ENCODE peak calls at places on chromosomes 11 and 22, in eight cellular contexts. W is heart right ventricle; T is sigmoid colon; L is right atrium auricular region; U is fibroblast of lung; G is H9; M is tibial nerve; H is CD8-positive, alpha-beta T cell. S is an unnamed sample. For H3K27me3 and H3K4me1, the result is how much of the 10 kb centered on the place peaks cover.

GRCh38 chr11:125525303-125525702 is 29.2 kb upstream of the FEZ1 start:
- DNase-seq in W (no peak), T (no peak), L (no peak), U (no peak), G (no peak), M (no peak), H (no peak), S (no peak)

GRCh38 chr22:32407936-32408335 is 4.1 kb downstream of the RTCB start:
- DNase-seq in W (no peak), T (no peak), L (no peak), U (no peak), G (no peak), M (no peak), H (no peak), S (no peak)

GRCh38 chr11:19953909-19954308 is 206.4 kb downstream of the DBX1 start:
- DNase-seq in W (peak), T (no peak), L (no peak), U (peak), G (peak), M (no peak), H (no peak), S (no peak)

GRCh38 chr11:125941241-125941605 is 4.6 kb upstream of the VSIG10L2 start:
- DNase-seq in W (no peak), T (peak), L (peak), U (no peak), G (no peak), M (no peak), H (no peak), S (no peak)

GRCh38 chr11:34468209-34468841 is 29.6 kb downstream of the CAT start:
- DNase-seq in W (no peak), T (no peak), L (no peak), U (no peak), G (peak), M (no peak), H (no peak), S (peak)

GRCh38 chr11:7512525-7513209 is 1.1 kb upstream of the PPFIBP2 start:
- DNase-seq in W (peak), T (peak), L (peak), U (no peak), G (no peak), M (peak), H (peak), S (no peak)

GRCh38 chr11:91876746-91877145 is 347.9 kb upstream of the FAT3 start:
- DNase-seq in W (no peak), T (no peak), L (no peak), U (no peak), G (no peak), M (no peak), H (no peak), S (no peak)

GRCh38 chr11:111715142-111715816 is 50.9 kb downstream of the PPP2R1B start:
- DNase-seq in W (no peak), T (no peak), L (no peak), U (no peak), G (no peak), M (no peak), H (no peak), S (no peak)

GRCh38 chr11:22666700-22667439 is 459 bp downstream of the GAS2 start:
- DNase-seq in W (peak), T (no peak), L (no peak), U (peak), G (peak), M (no peak), H (no peak), S (peak)

GRCh38 chr22:32281092-32281491 is 25.9 kb upstream of the SLC5A4 start:
- DNase-seq in W (no peak), T (no peak), L (no peak), U (peak), G (no peak), M (no peak), H (no peak), S (no peak)

GRCh38 chr22:20588843-20589581 is 81.6 kb downstream of the MED15 start:
- DNase-seq in W (no peak), T (no peak), L (no peak), U (no peak), G (no peak), M (no peak), H (no peak), S (no peak)

GRCh38 chr11:103051158-103051801 is 40.7 kb downstream of the DCUN1D5 start:
- DNase-seq in W (no peak), T (no peak), L (no peak), U (peak), G (no peak), M (no peak), H (no peak), S (no peak)

GRCh38 chr22:32649515-32650200 is 151.8 kb upstream of the TIMP3 start:
- DNase-seq in W (no peak), T (peak), L (peak), U (peak), G (no peak), M (no peak), H (no peak), S (no peak)

GRCh38 chr11:116123739-116124138 is 619.5 kb upstream of the CADM1 start:
- DNase-seq in W (no peak), T (no peak), L (peak), U (no peak), G (no peak), M (no peak), H (no peak), S (no peak)

GRCh38 chr11:102564110-102564509 is 33.6 kb upstream of the MMP7 start:
- DNase-seq in W (no peak), T (no peak), L (no peak), U (peak), G (no peak), M (no peak), H (no peak), S (no peak)

GRCh38 chr22:35070451-35071093 is 4.6 kb downstream of the ISX start:
- DNase-seq in W (no peak), T (no peak), L (no peak), U (no peak), G (no peak), M (no peak), H (no peak), S (no peak)

GRCh38 chr11:11985016-11985715 is 23.3 kb downstream of the DKK3 start:
- DNase-seq in W (no peak), T (peak), L (no peak), U (peak), G (peak), M (no peak), H (no peak), S (no peak)

GRCh38 chr22:50062509-50063135 is 4.5 kb upstream of the TTLL8 start:
- DNase-seq in W (no peak), T (no peak), L (no peak), U (no peak), G (no peak), M (no peak), H (no peak), S (no peak)

GRCh38 chr11:63536669-63537292 is at the start of gene PLAAT4:
- DNase-seq in W (peak), T (peak), L (peak), U (peak), G (no peak), M (peak), H (peak), S (no peak)

GRCh38 chr22:34135749-34136148 is 215.5 kb upstream of the LARGE1 start:
- DNase-seq in W (no peak), T (no peak), L (no peak), U (no peak), G (no peak), M (no peak), H (no peak), S (no peak)

GRCh38 chr11:120645639-120646038 is 134.1 kb downstream of the GRIK4 start:
- DNase-seq in W (no peak), T (no peak), L (no peak), U (no peak), G (peak), M (no peak), H (no peak), S (peak)

GRCh38 chr11:44690651-44691050 is 36.1 kb upstream of the TSPAN18 start:
- DNase-seq in W (no peak), T (no peak), L (no peak), U (no peak), G (no peak), M (no peak), H (no peak), S (no peak)

GRCh38 chr22:45726081-45726480 is 54.4 kb downstream of the ATXN10 start:
- DNase-seq in W (no peak), T (no peak), L (no peak), U (no peak), G (no peak), M (no peak), H (no peak), S (no peak)

GRCh38 chr11:97815667-97816066 is 1205.1 kb upstream of the CNTN5 start:
- DNase-seq in W (no peak), T (no peak), L (no peak), U (peak), G (no peak), M (no peak), H (no peak), S (no peak)

GRCh38 chr11:63866211-63866610 is 27.3 kb downstream of the MARK2 start:
- DNase-seq in W (no peak), T (peak), L (peak), U (peak), G (no peak), M (peak), H (peak), S (no peak)

GRCh38 chr11:67442504-67443398 is 525 bp downstream of the CORO1B start:
- DNase-seq in W (no peak), T (no peak), L (no peak), U (no peak), G (no peak), M (no peak), H (no peak), S (no peak)

GRCh38 chr11:14611939-14612338 is 31.7 kb upstream of the PDE3B start:
- DNase-seq in W (no peak), T (no peak), L (no peak), U (no peak), G (no peak), M (no peak), H (no peak), S (no peak)

DNA sequence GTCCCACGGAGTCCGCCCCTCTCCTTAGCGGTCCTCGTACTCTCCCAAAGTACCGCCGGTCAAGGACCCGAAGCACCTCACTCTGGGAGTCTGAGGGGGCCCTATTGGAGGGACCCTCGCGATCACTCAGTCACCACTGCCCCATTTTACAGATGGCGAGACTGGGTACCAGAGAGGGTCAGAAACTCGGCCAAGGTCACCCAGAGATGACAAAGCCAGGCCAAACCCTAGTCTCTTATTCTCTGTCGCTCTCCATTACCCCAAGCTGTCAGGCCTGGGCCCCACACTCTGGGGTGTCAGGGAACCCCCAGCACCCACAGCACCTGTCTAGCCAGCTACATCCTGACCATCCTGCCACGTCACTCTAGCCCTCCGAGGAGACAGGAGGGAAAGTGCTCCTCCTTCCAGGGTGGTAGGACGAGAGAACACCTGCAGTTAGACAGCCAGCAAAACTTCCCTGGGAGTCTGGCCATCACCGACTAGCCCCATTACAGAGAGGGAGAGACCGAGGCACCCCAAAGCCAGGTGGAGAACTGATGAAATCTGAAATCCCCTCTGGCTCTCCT is 1.4 kb upstream of the KCNJ4 start:
- DNase-seq in W (no peak), T (no peak), L (no peak), U (no peak), G (no peak), M (no peak), H (no peak), S (no peak)
- H3K27me3 ChIP-seq in W (half or more), T (half or more), L (under half), U (half or more), G (under half), M (half or more), H (under half), S (under half)

GRCh38 chr11:15801126-15801525 is 555.2 kb downstream of the SOX6 start:
- DNase-seq in W (no peak), T (no peak), L (no peak), U (no peak), G (no peak), M (no peak), H (no peak), S (no peak)

GRCh38 chr11:15800121-15800800 is 556.1 kb downstream of the SOX6 start:
- DNase-seq in W (peak), T (no peak), L (peak), U (peak), G (no peak), M (peak), H (no peak), S (no peak)

GRCh38 chr11:15806217-15806616 is 550.1 kb downstream of the SOX6 start:
- DNase-seq in W (no peak), T (no peak), L (no peak), U (peak), G (no peak), M (no peak), H (no peak), S (no peak)

GRCh38 chr11:15805726-15806125 is 550.6 kb downstream of the SOX6 start:
- DNase-seq in W (no peak), T (no peak), L (no peak), U (no peak), G (no peak), M (no peak), H (no peak), S (no peak)

GRCh38 chr11:15801616-15802015 is 554.7 kb downstream of the SOX6 start:
- DNase-seq in W (no peak), T (no peak), L (no peak), U (peak), G (no peak), M (no peak), H (no peak), S (no peak)
- H3K27ac ChIP-seq in W (no peak), T (no peak), L (no peak), U (no peak), G (no peak), M (peak), H (no peak), S (no peak)

GRCh38 chr11:47005441-47005840 is 68.9 kb downstream of the CSTPP1 start:
- DNase-seq in W (no peak), T (no peak), L (no peak), U (no peak), G (no peak), M (no peak), H (no peak), S (no peak)
- H3K4me1 ChIP-seq in W (under half), T (under half), L (under half), U (under half), G (under half), M (under half), H (under half), S (under half)

DNA sequence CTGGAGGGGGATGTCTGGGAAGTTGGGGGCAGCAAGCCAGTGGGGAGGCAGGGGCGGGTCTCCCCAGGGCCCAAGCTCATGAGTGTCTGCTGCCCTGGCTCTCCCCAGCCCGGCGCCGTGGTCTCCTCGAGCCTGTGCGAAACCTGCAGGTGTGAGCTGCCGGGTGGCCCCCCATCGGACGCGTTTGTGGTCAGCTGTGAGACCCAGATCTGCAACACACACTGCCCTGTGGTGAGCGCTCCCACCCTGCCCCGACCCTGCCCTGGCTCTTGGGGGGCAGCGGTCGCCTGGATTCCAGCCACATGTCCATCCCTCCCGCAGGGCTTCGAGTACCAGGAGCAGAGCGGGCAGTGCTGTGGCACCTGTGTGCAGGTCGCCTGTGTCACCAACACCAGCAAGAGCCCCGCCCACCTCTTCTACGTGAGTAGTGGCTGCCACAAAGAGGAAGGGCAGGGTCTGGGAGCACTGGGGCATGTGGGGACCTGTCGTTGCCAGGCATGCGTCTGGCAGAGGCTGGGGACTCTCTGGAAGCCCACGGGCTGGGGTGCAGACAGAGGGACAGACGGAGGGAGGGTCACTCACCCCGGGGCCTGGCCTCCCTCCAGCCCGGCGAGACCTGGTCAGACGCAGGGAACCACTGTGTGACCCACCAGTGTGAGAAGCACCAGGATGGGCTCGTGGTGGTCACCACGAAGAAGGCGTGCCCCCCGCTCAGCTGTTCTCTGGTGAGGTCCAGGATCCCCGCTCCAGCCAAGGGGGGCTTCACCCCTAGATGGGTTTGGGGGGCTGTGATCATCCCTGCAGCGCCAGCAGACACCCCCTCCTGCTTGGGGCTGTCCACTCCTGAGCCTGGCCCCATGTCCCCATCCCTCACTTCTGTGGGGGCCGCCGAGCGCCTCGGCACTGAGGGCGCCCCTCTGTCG is 23.8 kb upstream of the MUC5B start:
- DNase-seq in W (no peak), T (peak), L (no peak), U (no peak), G (peak), M (no peak), H (no peak), S (no peak)
- H3K27me3 ChIP-seq in W (half or more), T (half or more), L (under half), U (under half), G (under half), M (half or more), H (under half), S (under half)

DNA sequence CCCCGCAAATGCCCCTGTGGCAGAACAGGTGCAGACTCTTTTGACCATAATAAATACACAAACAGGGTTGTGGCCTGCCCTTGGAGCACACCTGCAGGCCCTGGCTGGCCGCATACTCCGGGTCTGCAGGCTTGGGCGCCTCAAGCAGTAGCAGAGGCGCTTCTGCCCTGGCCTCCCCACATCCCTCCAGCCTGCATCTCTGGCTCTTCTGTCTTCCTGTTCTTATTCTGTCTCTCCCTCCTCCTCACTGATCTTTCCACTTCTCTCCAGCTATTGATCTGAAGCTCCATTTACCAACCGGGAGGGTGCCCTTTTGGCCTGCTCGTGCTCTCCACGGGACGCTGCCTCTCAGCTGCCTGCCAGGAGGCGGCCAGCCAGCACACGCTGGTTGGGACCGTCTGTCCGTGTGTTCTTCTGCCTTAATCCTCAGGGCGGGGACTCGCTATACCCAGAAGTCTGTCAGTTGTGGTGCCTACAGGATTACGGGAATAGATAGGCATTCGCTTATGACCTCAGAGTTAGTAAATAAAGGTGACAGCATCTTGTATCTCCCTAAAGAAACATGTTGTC is 5.2 kb downstream of the UPB1 start:
- DNase-seq in W (no peak), T (no peak), L (no peak), U (no peak), G (no peak), M (no peak), H (no peak), S (no peak)
- H3K27ac ChIP-seq in W (no peak), T (no peak), L (peak), U (no peak), G (no peak), M (no peak), H (no peak), S (no peak)

GRCh38 chr11:71305451-71306125 is 53.2 kb upstream of the SHANK2 start:
- DNase-seq in W (no peak), T (peak), L (peak), U (no peak), G (peak), M (no peak), H (no peak), S (no peak)

GRCh38 chr11:71304045-71304444 is 51.7 kb upstream of the SHANK2 start:
- DNase-seq in W (no peak), T (no peak), L (no peak), U (no peak), G (peak), M (no peak), H (no peak), S (no peak)

GRCh38 chr11:71305041-71305440 is 52.7 kb upstream of the SHANK2 start:
- DNase-seq in W (no peak), T (peak), L (peak), U (no peak), G (peak), M (no peak), H (no peak), S (no peak)

GRCh38 chr11:71302911-71303310 is 50.5 kb upstream of the SHANK2 start:
- DNase-seq in W (no peak), T (no peak), L (peak), U (no peak), G (peak), M (no peak), H (no peak), S (no peak)

DNA sequence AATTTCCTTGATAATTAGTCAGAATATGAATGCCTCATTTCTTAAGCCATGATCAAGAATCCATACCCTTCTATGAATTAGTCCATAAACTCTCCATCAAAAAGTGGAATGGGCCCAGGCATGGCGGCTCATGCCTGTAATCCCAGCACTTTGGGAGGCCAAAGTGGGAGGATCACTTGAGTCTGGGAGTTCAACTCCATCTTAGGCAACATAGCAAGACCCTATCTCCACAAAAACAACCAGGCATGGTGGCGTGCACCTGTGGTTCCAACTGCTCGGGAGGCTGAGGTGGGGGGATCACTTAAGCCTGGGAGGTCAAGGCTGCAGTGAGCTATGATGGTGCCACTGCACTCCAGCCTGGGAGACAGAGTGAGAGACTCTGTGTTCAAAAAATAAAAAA is 52.1 kb upstream of the SHANK2 start:
- DNase-seq in W (no peak), T (peak), L (peak), U (no peak), G (no peak), M (no peak), H (no peak), S (no peak)
- H3K4me1 ChIP-seq in W (under half), T (under half), L (under half), U (under half), G (under half), M (under half), H (under half), S (under half)

S was measured in iPS DF 6.9.